ENCODE peak calls at places on chromosomes 1 and 21, in six cellular contexts. N is tibial nerve, Z is pancreas, L is mesothelial cell of epicardium, R is ascending aorta, B is WTC11. I is an unnamed sample.

GRCh38 chr21:29829514-29830255 is 110.1 kb downstream of the GRIK1 start:
- DNase-seq in N (no peak), Z (no peak), L (no peak), R (no peak), B (no peak), I (no peak)

GRCh38 chr1:35577071-35577998 is 4.2 kb downstream of the TFAP2E start:
- DNase-seq in N (no peak), Z (no peak), L (no peak), R (no peak), B (peak; percentile 54), I (no peak)

GRCh38 chr1:198234511-198235251 is 77.9 kb downstream of the NEK7 start:
- DNase-seq in N (no peak), Z (no peak), L (no peak), R (no peak), B (no peak), I (no peak)

GRCh38 chr1:6143392-6143791 is 36.7 kb downstream of the CHD5 start:
- DNase-seq in N (no peak), Z (peak; percentile 27), L (no peak), R (no peak), B (no peak), I (no peak)

GRCh38 chr1:25871086-25871703 is 4.3 kb downstream of the PAQR7 start:
- DNase-seq in N (no peak), Z (no peak), L (no peak), R (no peak), B (peak; percentile 4), I (no peak)

GRCh38 chr1:53454019-53454418 is 5.2 kb upstream of the DMRTB1 start:
- DNase-seq in N (no peak), Z (no peak), L (no peak), R (no peak), B (no peak), I (no peak)

GRCh38 chr1:154191990-154192450 is at the start of gene TPM3:
- DNase-seq in N (no peak), Z (no peak), L (no peak), R (no peak), B (no peak), I (no peak)

GRCh38 chr1:99673285-99673684 is 27.4 kb downstream of the PALMD start:
- DNase-seq in N (no peak), Z (no peak), L (no peak), R (no peak), B (no peak), I (no peak)

GRCh38 chr21:40706806-40707205 is 140.2 kb downstream of the DSCAM start:
- DNase-seq in N (no peak), Z (no peak), L (no peak), R (no peak), B (no peak), I (no peak)

GRCh38 chr1:27496604-27497155 is 6.7 kb upstream of the WASF2 start:
- DNase-seq in N (no peak), Z (no peak), L (peak; percentile 56), R (no peak), B (peak; percentile 76), I (peak; percentile 58)

GRCh38 chr1:241357366-241358305 is 631 bp upstream of the RGS7 start:
- DNase-seq in N (no peak), Z (no peak), L (no peak), R (no peak), B (no peak), I (no peak)

GRCh38 chr21:27275294-27275927 is 308.5 kb upstream of the ADAMTS5 start:
- DNase-seq in N (no peak), Z (no peak), L (no peak), R (no peak), B (no peak), I (no peak)

GRCh38 chr1:36654586-36654985 is 171.9 kb upstream of the CSF3R start:
- DNase-seq in N (no peak), Z (no peak), L (no peak), R (no peak), B (no peak), I (no peak)

GRCh38 chr1:33288976-33289857 is 31.7 kb downstream of the A3GALT2 start:
- DNase-seq in N (no peak), Z (no peak), L (no peak), R (no peak), B (no peak), I (no peak)

GRCh38 chr1:50929376-50929958 is 30.6 kb downstream of the FAF1 start:
- DNase-seq in N (no peak), Z (no peak), L (no peak), R (no peak), B (no peak), I (no peak)

GRCh38 chr1:161089251-161089924 is at the start of gene NECTIN4:
- DNase-seq in N (no peak), Z (peak; percentile 93), L (peak; percentile 55), R (no peak), B (peak; percentile 46), I (no peak)

GRCh38 chr1:205584732-205585131 is 47.1 kb downstream of the ELK4 start:
- DNase-seq in N (no peak), Z (no peak), L (no peak), R (no peak), B (no peak), I (no peak)

GRCh38 chr1:20322081-20322824 is 31.6 kb downstream of the VWA5B1 start:
- DNase-seq in N (no peak), Z (no peak), L (no peak), R (no peak), B (no peak), I (no peak)

GRCh38 chr1:23696335-23696989 is 4.9 kb downstream of the RPL11 start:
- DNase-seq in N (no peak), Z (no peak), L (no peak), R (no peak), B (no peak), I (no peak)

GRCh38 chr1:40936878-40937484 is 42.5 kb upstream of the CTPS1 start:
- DNase-seq in N (no peak), Z (no peak), L (no peak), R (no peak), B (no peak), I (no peak)

GRCh38 chr1:85448358-85448757 is 16.6 kb downstream of the DDAH1 start:
- DNase-seq in N (no peak), Z (no peak), L (no peak), R (no peak), B (no peak), I (no peak)

GRCh38 chr1:10424034-10424433 is 6.2 kb upstream of the CENPS start:
- DNase-seq in N (peak; percentile 16), Z (no peak), L (no peak), R (no peak), B (no peak), I (no peak)

GRCh38 chr1:203219934-203220333 is 9.5 kb downstream of the CHIT1 start:
- DNase-seq in N (no peak), Z (no peak), L (peak; percentile 36), R (no peak), B (peak; percentile 36), I (no peak)

GRCh38 chr21:42939581-42940413 is 14.4 kb upstream of the ERVH48-1 start:
- DNase-seq in N (peak; percentile 68), Z (no peak), L (no peak), R (peak; percentile 34), B (peak; percentile 4), I (no peak)

GRCh38 chr1:234222561-234223280 is 150.5 kb upstream of the COA6 start:
- DNase-seq in N (no peak), Z (no peak), L (no peak), R (no peak), B (no peak), I (no peak)
- TF ChIP-seq CTCF in N (no peak), Z (no peak), L (no peak), R (no peak), B (no peak), I (no peak)

DNA sequence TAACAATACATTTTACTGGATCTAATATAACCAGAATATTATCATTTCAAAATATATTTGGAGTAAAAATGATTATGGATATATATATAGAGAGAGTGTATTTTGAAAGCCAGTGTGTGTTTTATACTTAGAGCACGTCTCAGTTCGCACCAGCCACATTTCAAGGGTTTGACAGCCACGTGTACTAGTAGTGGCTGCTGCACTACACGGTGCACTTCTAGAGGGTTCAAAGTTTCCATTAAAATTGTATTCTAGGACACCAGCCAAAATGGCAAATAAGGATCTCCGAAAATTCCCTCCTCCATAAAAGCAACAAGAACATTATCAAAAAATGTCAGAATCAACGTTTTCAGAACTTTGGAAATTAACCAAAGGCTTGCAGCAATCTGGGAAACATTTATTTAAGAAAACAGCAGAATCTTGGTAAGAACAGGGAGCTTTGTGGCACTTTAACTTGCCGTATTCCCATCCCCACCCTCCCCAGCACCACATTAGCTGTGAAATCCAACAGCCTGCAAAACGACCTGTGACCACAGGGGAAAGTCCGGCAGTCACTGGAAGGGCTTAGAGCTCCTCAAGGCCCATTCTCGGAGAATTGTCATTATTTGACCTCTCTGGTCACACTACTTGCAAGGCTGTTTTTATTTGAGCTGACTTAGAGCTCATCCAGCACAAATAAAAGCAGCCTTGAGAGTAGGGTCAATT is 33.5 kb upstream of the MRPS6 start:
- DNase-seq in N (no peak), Z (no peak), L (no peak), R (no peak), B (no peak), I (no peak)
- TF ChIP-seq CTCF in N (peak; percentile 37), Z (no peak), L (no peak), R (no peak), B (no peak), I (no peak)

DNA sequence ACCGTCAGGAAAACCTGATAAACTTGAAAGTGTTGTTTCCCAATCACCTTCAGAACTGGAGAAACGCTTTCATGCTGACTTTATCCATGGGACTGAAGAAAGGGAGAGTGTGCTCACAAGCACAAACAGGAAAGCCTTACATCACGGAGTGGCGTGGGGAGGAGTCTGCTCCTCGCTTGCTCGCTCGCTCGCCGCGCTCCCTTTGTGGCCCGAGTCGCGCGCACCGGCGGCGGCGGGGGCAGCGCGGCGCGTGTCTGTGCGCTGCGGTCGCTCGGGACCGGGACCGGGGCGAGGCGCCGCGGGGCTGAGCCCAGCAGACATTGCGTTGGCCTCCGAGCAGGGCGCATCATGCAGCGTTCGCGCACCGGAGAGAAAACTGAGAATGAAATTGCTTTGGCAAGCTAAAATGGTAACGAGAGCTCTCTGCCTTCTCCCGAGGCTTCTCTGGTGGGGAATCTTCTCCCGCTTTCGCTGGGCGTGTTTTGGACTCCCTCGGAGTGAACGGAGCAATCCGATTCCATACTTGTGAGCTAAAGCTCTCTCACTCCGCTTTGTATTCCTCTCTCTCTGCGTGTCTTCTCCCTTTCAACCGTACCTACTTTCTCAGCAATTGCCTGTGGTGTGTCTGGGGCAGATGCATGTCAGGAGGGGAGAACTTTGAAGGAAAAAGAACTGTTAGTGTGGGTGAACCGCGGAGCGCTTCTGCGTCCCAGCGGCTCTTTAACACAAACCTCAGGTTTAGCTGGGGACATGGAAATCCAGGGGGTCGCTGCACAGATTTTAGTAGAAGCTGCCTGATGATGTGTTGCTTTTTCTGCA is at the start of gene RGL1:
- DNase-seq in N (peak; percentile 52), Z (peak; percentile 52), L (peak; percentile 74), R (no peak), B (peak; percentile 31), I (peak; percentile 54)
- TF ChIP-seq CTCF in N (peak; percentile 7), Z (no peak), L (no peak), R (no peak), B (no peak), I (no peak)

GRCh38 chr1:221166162-221166500 is 286.9 kb downstream of the HLX start:
- DNase-seq in N (no peak), Z (no peak), L (no peak), R (no peak), B (no peak), I (no peak)
- TF ChIP-seq CTCF in N (no peak), Z (no peak), L (no peak), R (no peak), B (no peak), I (no peak)

I was measured in glutamatergic neuron.